ENCODE peak calls at places on chromosomes 13 and 19, in seven cellular contexts. C is mucosa of descending colon, H is AG04450, T is psoas muscle, R is choroid plexus epithelial cell, N is fibroblast of pulmonary artery, S is tibial artery. W is an unnamed sample.

GRCh38 chr19:16319466-16319865 is 5.2 kb upstream of the KLF2 start:
- DNase-seq in C (no peak), H (no peak), T (no peak), R (peak; percentile 69), N (peak; percentile 53), S (no peak), W (peak; percentile 65)

GRCh38 chr13:105196052-105196451 is 1339.4 kb downstream of the EFNB2 start:
- DNase-seq in C (no peak), H (no peak), T (no peak), R (peak; percentile 74), N (peak; percentile 89), S (no peak), W (peak; percentile 70)

GRCh38 chr13:44197791-44198770 is 175.5 kb upstream of the SERP2 start:
- DNase-seq in C (no peak), H (no peak), T (no peak), R (peak; percentile 48), N (peak; percentile 21), S (no peak), W (peak; percentile 39)

GRCh38 chr19:33469171-33470039 is 52.2 kb downstream of the PEPD start:
- DNase-seq in C (peak; percentile 31), H (no peak), T (no peak), R (no peak), N (no peak), S (peak; percentile 48), W (no peak)

GRCh38 chr19:32489971-32490370 is 84.4 kb downstream of the DPY19L3 start:
- DNase-seq in C (no peak), H (no peak), T (no peak), R (peak; percentile 24), N (no peak), S (no peak), W (peak; percentile 2)

GRCh38 chr13:98835156-98835555 is 82.7 kb upstream of the SLC15A1 start:
- DNase-seq in C (no peak), H (no peak), T (no peak), R (no peak), N (no peak), S (no peak), W (no peak)

GRCh38 chr13:20037908-20038307 is 79.4 kb downstream of the ZMYM2 start:
- DNase-seq in C (no peak), H (no peak), T (no peak), R (no peak), N (no peak), S (no peak), W (no peak)

GRCh38 chr13:40464349-40464748 is 202.1 kb downstream of the FOXO1 start:
- DNase-seq in C (no peak), H (no peak), T (no peak), R (no peak), N (no peak), S (no peak), W (no peak)

GRCh38 chr13:48235100-48235813 is 2.3 kb downstream of the ITM2B start:
- DNase-seq in C (no peak), H (no peak), T (no peak), R (peak; percentile 54), N (peak; percentile 47), S (no peak), W (no peak)

GRCh38 chr19:31502536-31503170 is 153.4 kb upstream of the TSHZ3 start:
- DNase-seq in C (no peak), H (no peak), T (no peak), R (no peak), N (no peak), S (no peak), W (no peak)

GRCh38 chr19:35633727-35634440 is 5.0 kb downstream of the RBM42 start:
- DNase-seq in C (no peak), H (no peak), T (no peak), R (no peak), N (no peak), S (no peak), W (no peak)

GRCh38 chr13:96816874-96817273 is 177.4 kb downstream of the OXGR1 start:
- DNase-seq in C (no peak), H (no peak), T (no peak), R (no peak), N (no peak), S (no peak), W (no peak)

GRCh38 chr13:112893570-112894422 is 75.2 kb upstream of the MCF2L start:
- DNase-seq in C (peak; percentile 68), H (no peak), T (peak; percentile 55), R (peak; percentile 27), N (peak; percentile 25), S (no peak), W (peak; percentile 22)

GRCh38 chr19:51687791-51688664 is 5.1 kb upstream of the SPACA6 start:
- DNase-seq in C (peak; percentile 64), H (no peak), T (peak; percentile 78), R (peak; percentile 53), N (peak; percentile 60), S (peak; percentile 90), W (peak; percentile 79)

GRCh38 chr19:55626350-55626749 is 2.0 kb upstream of the ZNF784 start:
- DNase-seq in C (no peak), H (no peak), T (no peak), R (no peak), N (no peak), S (no peak), W (no peak)

DNA sequence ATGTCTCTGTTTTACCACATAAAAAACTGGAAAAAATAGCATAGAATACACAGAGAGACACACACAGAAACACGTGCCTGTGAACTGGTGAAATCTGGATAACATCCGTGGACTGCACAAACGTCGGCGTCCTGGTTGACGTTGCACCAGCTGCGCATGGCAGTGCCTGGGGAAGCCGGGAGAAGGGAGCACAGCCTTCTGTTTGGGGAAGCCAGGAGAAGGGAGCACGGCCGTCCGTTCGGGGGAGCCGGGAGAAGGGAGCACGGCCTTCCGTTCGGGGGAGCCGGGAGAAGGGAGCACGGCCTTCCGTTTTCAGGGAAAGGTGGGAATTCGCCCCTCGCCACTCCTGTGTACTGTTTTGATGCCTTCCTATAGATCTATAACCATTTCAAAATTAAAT is 63.8 kb upstream of the C13orf46 start:
- DNase-seq in C (no peak), H (no peak), T (no peak), R (no peak), N (no peak), S (no peak), W (no peak)
- H3K4me3 ChIP-seq in C (no peak overlapping the region), H (no peak overlapping the region), T (no peak overlapping the region), R (no peak overlapping the region), N (no peak overlapping the region), S (no peak overlapping the region), W (no peak overlapping the region)

GRCh38 chr13:106873810-106874209 is 305.9 kb upstream of the ARGLU1 start:
- DNase-seq in C (no peak), H (no peak), T (no peak), R (no peak), N (no peak), S (no peak), W (no peak)

GRCh38 chr13:106874308-106874707 is 306.4 kb upstream of the ARGLU1 start:
- DNase-seq in C (no peak), H (no peak), T (no peak), R (no peak), N (peak; percentile 55), S (no peak), W (no peak)
- TF ChIP-seq CTCF in C (no peak), H (no peak), T (no peak), R (no peak), N (no peak), S (no peak), W (no peak)

DNA sequence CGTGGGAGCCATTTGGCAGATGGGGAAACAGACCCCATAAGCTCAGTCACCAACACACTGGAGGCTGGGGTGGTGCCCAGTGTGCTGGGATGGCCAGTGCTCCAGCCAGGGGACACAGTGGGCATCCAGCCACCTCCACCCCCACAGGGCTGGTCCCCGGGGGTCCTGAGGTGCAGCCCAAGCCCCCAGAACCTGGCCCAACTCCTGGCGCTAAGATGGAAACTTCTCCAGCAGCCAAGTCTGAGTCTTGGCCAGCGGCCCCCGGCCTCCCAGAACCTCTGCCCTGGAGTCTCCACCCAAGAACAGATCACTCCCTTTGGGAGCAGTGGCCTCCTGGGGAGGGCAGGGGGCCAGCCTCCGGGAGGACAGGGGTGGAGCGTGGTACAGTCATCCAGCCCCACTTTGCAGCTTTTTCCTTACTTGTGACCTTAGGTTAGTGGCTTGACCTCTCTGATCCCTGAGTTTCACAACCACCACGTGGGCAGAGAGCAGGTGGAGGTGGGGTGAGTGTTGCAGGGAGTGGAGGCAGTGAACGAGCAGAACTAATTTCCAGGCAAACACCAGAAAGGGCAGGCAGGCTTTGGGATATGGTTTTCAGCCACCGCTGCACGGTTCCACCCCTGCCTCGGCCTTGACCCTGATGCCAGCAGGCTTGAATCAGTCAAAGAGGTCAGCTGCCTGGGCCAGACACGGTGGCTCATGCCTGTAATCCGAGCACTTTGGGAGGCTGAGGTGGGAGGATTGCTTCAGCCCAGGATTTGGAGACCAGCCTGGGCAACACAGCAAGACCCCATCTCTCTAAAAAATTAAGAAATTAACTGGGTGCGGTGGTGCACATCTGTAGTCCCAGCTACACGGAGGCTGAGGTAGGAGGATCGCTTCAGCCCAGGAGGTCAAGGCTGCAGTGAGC is 4.3 kb upstream of the NRTN start:
- DNase-seq in C (no peak), H (no peak), T (no peak), R (no peak), N (no peak), S (no peak), W (no peak)
- H3K4me3 ChIP-seq in C (no peak overlapping the region), H (no peak overlapping the region), T (no peak overlapping the region), R (no peak overlapping the region), N (no peak overlapping the region), S (no peak overlapping the region), W (no peak overlapping the region)

GRCh38 chr19:3389446-3389778 is 23.0 kb downstream of the NFIC start:
- DNase-seq in C (no peak), H (no peak), T (no peak), R (no peak), N (no peak), S (no peak), W (no peak)

GRCh38 chr19:3386447-3387234 is 20.3 kb downstream of the NFIC start:
- DNase-seq in C (no peak), H (no peak), T (peak; percentile 68), R (no peak), N (no peak), S (no peak), W (no peak)

GRCh38 chr19:3392480-3392879 is 26.1 kb downstream of the NFIC start:
- DNase-seq in C (no peak), H (no peak), T (peak; percentile 57), R (no peak), N (no peak), S (no peak), W (no peak)

GRCh38 chr19:3389876-3390361 is 23.5 kb downstream of the NFIC start:
- DNase-seq in C (no peak), H (no peak), T (peak; percentile 82), R (peak; percentile 62), N (no peak), S (no peak), W (peak; percentile 37)

GRCh38 chr19:3387645-3388589 is 21.5 kb downstream of the NFIC start:
- DNase-seq in C (peak; percentile 90), H (no peak), T (peak; percentile 96), R (no peak), N (no peak), S (peak; percentile 97), W (no peak)
- TF ChIP-seq CTCF in C (no peak), H (no peak), T (no peak), R (no peak), N (no peak), S (peak; percentile 37), W (no peak)